ENCODE peak calls at places on chromosomes 2 and 18, in nine cellular contexts. V is GM13976; F is colonic mucosa; M is AG09309; J is dorsolateral prefrontal cortex; Z is CD4-positive, alpha-beta T cell; K is HepG2; E is H9; L is hepatocyte. X is an unnamed sample.

GRCh38 chr18:48659188-48660009 is 120.6 kb downstream of the CTIF start:
- DNase-seq in V (no peak), E (no peak), J (no peak), Z (peak), M (no peak), K (no peak), L (no peak), F (no peak), X (no peak)

GRCh38 chr2:141641462-141641861 is 489.4 kb downstream of the LRP1B start:
- DNase-seq in K (no peak), L (no peak), J (no peak), Z (no peak), V (no peak), E (no peak), M (no peak), F (no peak), X (no peak)

GRCh38 chr2:2243666-2244065 is 87.4 kb downstream of the MYT1L start:
- DNase-seq in M (no peak), Z (no peak), E (no peak), F (no peak), J (no peak), L (no peak), V (no peak), K (no peak), X (no peak)

GRCh38 chr18:25457196-25457595 is 105.2 kb upstream of the ZNF521 start:
- DNase-seq in K (no peak), F (no peak), Z (no peak), L (no peak), E (no peak), J (no peak), V (no peak), M (no peak), X (no peak)

GRCh38 chr18:35162995-35163394 is 77.8 kb upstream of the ZNF397 start:
- DNase-seq in F (no peak), L (no peak), E (no peak), M (no peak), V (no peak), Z (no peak), K (no peak), J (no peak), X (no peak)

GRCh38 chr18:55385770-55386169 is 202.2 kb downstream of the TCF4 start:
- DNase-seq in M (no peak), L (no peak), V (no peak), Z (no peak), K (no peak), E (no peak), J (peak), F (no peak), X (no peak)

GRCh38 chr2:159045545-159046454 is 77.4 kb downstream of the TANC1 start:
- DNase-seq in J (no peak), V (no peak), E (no peak), F (no peak), M (peak), Z (no peak), K (no peak), L (no peak), X (no peak)

GRCh38 chr2:72141032-72141645 is 6.5 kb downstream of the CYP26B1 start:
- DNase-seq in J (no peak), F (peak), K (no peak), V (no peak), L (no peak), Z (peak), E (no peak), M (no peak), X (peak)

GRCh38 chr2:226048625-226049024 is 649.1 kb downstream of the NYAP2 start:
- DNase-seq in J (no peak), K (peak), Z (no peak), M (peak), V (no peak), L (peak), E (no peak), F (no peak), X (no peak)

GRCh38 chr2:98277156-98277859 is 68.9 kb upstream of the CNGA3 start:
- DNase-seq in E (no peak), M (no peak), L (no peak), J (no peak), F (peak), Z (no peak), V (no peak), K (no peak), X (no peak)

GRCh38 chr2:144524190-144524957 is 4.5 kb upstream of the ZEB2 start:
- DNase-seq in L (peak), F (no peak), M (no peak), V (no peak), J (no peak), K (no peak), E (peak), Z (no peak), X (peak)

GRCh38 chr2:66084948-66085590 is 349.9 kb upstream of the MEIS1 start:
- DNase-seq in F (no peak), E (peak), M (no peak), L (no peak), K (no peak), J (no peak), V (no peak), Z (no peak), X (no peak)

GRCh38 chr2:16283071-16283850 is 342.9 kb downstream of the MYCN start:
- DNase-seq in M (no peak), L (no peak), V (no peak), E (no peak), K (no peak), J (no peak), Z (no peak), F (no peak), X (no peak)

GRCh38 chr18:73739098-73739497 is 408.5 kb downstream of the FBXO15 start:
- DNase-seq in L (no peak), F (no peak), E (no peak), J (no peak), K (no peak), Z (no peak), M (no peak), V (no peak), X (no peak)

GRCh38 chr2:134170269-134170668 is 83.6 kb upstream of the MGAT5 start:
- DNase-seq in K (no peak), F (no peak), V (no peak), L (no peak), J (no peak), Z (no peak), E (no peak), M (no peak), X (no peak)

GRCh38 chr2:158837645-158838044 is 42.5 kb downstream of the DAPL1 start:
- DNase-seq in K (no peak), L (no peak), J (no peak), E (no peak), M (no peak), V (no peak), F (no peak), Z (no peak), X (no peak)

GRCh38 chr2:217987391-217987790 is 15.4 kb downstream of the TNS1 start:
- DNase-seq in E (no peak), K (no peak), V (no peak), L (no peak), J (no peak), M (no peak), F (no peak), Z (no peak), X (no peak)

GRCh38 chr2:53740170-53740569 is 27.4 kb upstream of the CHAC2 start:
- DNase-seq in F (no peak), V (no peak), M (no peak), J (no peak), K (peak), E (no peak), L (peak), Z (no peak), X (no peak)

GRCh38 chr2:17479875-17480274 is 38.4 kb downstream of the RAD51AP2 start:
- DNase-seq in J (no peak), F (no peak), E (no peak), V (no peak), K (peak), Z (no peak), M (peak), L (peak), X (no peak)

GRCh38 chr2:64537991-64538390 is 13.9 kb downstream of the AFTPH start:
- DNase-seq in E (no peak), K (no peak), Z (no peak), F (no peak), M (no peak), J (no peak), V (no peak), L (no peak), X (no peak)

GRCh38 chr2:71694501-71695234 is 241.3 kb downstream of the DYSF start:
- DNase-seq in K (no peak), L (no peak), F (no peak), M (no peak), V (no peak), E (peak), Z (no peak), J (no peak), X (no peak)

GRCh38 chr2:150417278-150417677 is 70.2 kb downstream of the RND3 start:
- DNase-seq in M (no peak), Z (no peak), L (no peak), E (no peak), J (no peak), K (no peak), V (no peak), F (no peak), X (no peak)

GRCh38 chr2:55452879-55453278 is 33.2 kb upstream of the CCDC88A start:
- DNase-seq in K (no peak), Z (no peak), V (no peak), L (peak), F (no peak), M (no peak), J (no peak), E (no peak), X (no peak)

GRCh38 chr18:36352384-36352783 is 54.9 kb downstream of the FHOD3 start:
- DNase-seq in L (peak), V (no peak), E (no peak), M (peak), J (peak), F (no peak), K (no peak), Z (no peak), X (no peak)

GRCh38 chr18:24862225-24862893 is 401.9 kb downstream of the HRH4 start:
- DNase-seq in J (no peak), L (no peak), Z (no peak), M (no peak), E (peak), K (no peak), F (no peak), V (no peak), X (no peak)

GRCh38 chr2:40173276-40173675 is 278.6 kb downstream of the SLC8A1 start:
- DNase-seq in E (no peak), K (no peak), M (peak), V (no peak), Z (no peak), L (no peak), J (no peak), F (no peak), X (no peak)

GRCh38 chr2:27992787-27993747 is 102.5 kb downstream of the BABAM2 start:
- DNase-seq in Z (no peak), L (peak), V (no peak), F (no peak), K (peak), E (no peak), J (no peak), M (no peak), X (no peak)

GRCh38 chr2:43459455-43459854 is 136.4 kb downstream of the THADA start:
- DNase-seq in J (no peak), V (no peak), F (no peak), M (no peak), E (no peak), Z (no peak), K (peak), L (no peak), X (no peak)

GRCh38 chr2:55056024-55056521 is 5.8 kb upstream of the RTN4 start:
- DNase-seq in M (no peak), L (no peak), E (no peak), K (no peak), F (no peak), V (no peak), J (no peak), Z (no peak), X (no peak)

DNA sequence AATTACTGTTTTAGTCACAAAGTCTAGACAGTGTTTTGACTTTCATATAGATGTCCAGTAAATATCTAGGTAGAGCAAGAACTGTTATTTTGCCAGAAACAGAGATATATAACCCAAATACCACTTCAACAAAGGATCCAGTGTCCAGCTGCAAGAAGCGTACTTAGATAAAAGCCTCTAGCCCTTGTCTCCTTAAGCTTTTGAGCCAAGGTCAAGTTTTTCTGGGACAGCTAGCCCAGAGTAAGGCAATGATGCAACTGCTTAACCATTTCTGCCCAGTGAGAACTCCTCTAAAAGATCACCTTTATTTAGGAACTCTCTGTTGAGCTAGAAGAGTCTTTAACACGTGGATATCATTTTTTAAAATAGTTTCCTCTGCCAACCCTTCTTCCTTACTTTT is 1424.9 kb upstream of the NXPH2 start:
- DNase-seq in L (no peak), K (no peak), E (no peak), J (no peak), Z (no peak), V (no peak), M (no peak), F (no peak), X (no peak)
- TF ChIP-seq CTCF in L (no peak), K (no peak), E (no peak), J (no peak), Z (no peak), V (no peak), M (no peak), F (no peak), X (no peak)

GRCh38 chr2:238876232-238876630 is 28.3 kb downstream of the TWIST2 start:
- DNase-seq in M (no peak), F (no peak), K (no peak), E (no peak), Z (no peak), J (no peak), L (no peak), V (no peak), X (no peak)

GRCh38 chr2:238873841-238874240 is 26.0 kb downstream of the TWIST2 start:
- DNase-seq in Z (no peak), E (no peak), K (no peak), V (no peak), F (no peak), M (no peak), J (no peak), L (no peak), X (no peak)

GRCh38 chr2:238874330-238875050 is 26.6 kb downstream of the TWIST2 start:
- DNase-seq in J (no peak), L (no peak), M (no peak), Z (no peak), E (no peak), F (no peak), K (no peak), V (no peak), X (no peak)

GRCh38 chr2:238875531-238876231 is 27.8 kb downstream of the TWIST2 start:
- DNase-seq in E (no peak), J (no peak), M (no peak), V (no peak), Z (no peak), F (no peak), K (no peak), L (no peak), X (no peak)

GRCh38 chr2:238875161-238875530 is 27.3 kb downstream of the TWIST2 start:
- DNase-seq in E (peak), Z (no peak), V (no peak), J (no peak), M (no peak), K (no peak), L (no peak), F (no peak), X (no peak)
- TF ChIP-seq CTCF in E (peak), Z (no peak), V (no peak), J (no peak), M (peak), K (no peak), L (no peak), F (no peak), X (no peak)

DNA sequence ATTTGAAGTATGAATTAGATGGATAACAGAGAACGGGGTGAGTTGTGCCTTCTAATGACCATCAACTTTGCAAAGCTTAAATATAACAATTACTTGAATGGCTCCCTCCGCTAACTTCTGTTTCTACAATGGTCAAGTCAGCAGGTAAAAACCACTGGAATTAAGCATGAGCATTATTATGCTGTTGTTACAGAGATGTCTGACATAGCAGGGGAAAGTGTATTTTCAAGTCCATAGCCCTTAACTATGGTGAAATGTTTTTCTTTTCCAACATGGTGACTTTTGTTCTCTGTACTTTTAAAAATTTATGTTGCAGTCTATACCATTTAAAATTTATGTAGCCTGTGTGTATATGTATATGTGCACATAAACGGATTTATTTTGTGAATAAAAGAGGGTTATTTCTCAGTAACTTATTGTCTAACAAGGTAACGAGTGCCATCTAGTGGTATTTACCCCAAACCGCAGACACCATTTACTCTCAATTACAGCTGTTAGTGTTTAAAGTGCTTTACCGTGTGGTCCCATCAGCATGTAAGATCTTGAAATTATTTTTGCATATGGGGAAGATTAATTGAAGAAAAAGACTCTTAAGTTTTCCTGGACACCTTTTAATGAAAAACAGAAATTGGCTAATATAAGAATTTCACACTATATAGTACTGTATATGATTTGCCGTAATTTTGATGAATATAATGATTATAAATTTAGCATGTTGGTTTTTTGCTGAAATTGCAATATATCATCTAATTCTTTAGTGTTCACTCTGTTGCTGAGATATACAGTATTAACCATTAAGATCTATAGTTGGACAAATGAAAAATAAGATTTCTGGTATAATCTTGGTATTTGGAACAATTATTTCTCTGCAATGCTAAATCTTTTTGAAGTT is 78.2 kb downstream of the UBE2E3 start:
- DNase-seq in L (peak), V (peak), M (no peak), F (peak), E (peak), K (peak), Z (no peak), J (no peak), X (no peak)
- TF ChIP-seq CTCF in L (peak), V (peak), M (peak), F (peak), E (peak), K (peak), Z (peak), J (peak), X (peak)

DNA sequence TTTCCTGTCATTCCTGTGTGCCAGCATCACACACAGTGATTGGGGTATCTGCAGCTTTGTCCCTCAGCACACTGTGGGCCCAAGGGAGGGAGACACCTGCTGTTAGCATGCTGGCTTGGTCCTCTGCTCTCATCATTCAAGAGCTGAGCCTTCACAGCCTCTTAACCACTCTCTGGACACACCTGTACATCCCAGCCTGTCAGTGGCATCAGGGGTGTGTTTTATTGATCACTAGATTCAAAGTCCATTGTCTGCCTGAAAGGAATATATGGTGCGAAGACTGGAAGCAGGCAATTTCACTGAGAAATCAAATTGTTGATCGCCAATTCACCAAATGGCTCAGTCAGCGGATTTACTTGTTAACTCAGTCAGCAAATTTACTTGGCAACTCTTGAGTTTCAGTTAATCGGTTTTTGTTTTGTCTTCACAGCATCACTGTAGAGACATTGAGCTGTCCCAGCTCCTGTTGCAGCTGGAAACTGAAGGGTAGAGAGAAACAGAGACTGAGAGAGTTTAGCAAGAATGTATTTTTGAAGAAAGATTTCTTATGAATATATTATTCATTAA is 56.3 kb upstream of the TMEM200C start:
- DNase-seq in L (no peak), E (no peak), J (no peak), M (no peak), K (no peak), V (no peak), Z (no peak), F (no peak), X (no peak)
- TF ChIP-seq CTCF in L (no peak), E (no peak), J (no peak), M (no peak), K (peak), V (no peak), Z (no peak), F (no peak), X (no peak)

DNA sequence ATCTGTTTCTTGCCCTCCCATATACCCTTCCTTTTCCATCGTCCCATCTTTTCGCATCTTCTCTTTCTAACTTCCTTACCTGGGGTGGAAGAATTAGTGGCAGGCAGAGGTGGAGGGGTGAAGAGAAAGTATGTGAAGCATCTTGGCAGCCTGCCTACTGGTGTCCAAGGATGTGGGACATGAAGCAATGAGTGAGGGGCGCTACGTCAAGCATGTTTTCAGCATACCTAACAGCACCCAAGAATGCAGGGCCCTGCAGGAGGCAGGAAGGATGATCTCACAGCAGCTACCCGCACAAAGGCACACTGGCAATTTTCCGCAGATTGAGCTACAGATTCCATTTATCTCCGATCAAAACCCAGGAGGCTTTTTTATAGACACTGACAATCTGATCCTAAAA is 42.2 kb downstream of the METTL4 start:
- DNase-seq in K (peak), V (no peak), J (no peak), F (no peak), L (no peak), E (peak), M (no peak), Z (no peak), X (no peak)
- TF ChIP-seq CTCF in K (no peak), V (no peak), J (no peak), F (no peak), L (no peak), E (no peak), M (no peak), Z (no peak), X (no peak)

GRCh38 chr2:191245046-191245868 is at the start of gene MYO1B:
- DNase-seq in V (peak), L (peak), K (peak), F (peak), M (no peak), J (peak), Z (peak), E (peak), X (peak)
- TF ChIP-seq CTCF in V (peak), L (peak), K (peak), F (peak), M (peak), J (peak), Z (no peak), E (peak), X (peak)

DNA sequence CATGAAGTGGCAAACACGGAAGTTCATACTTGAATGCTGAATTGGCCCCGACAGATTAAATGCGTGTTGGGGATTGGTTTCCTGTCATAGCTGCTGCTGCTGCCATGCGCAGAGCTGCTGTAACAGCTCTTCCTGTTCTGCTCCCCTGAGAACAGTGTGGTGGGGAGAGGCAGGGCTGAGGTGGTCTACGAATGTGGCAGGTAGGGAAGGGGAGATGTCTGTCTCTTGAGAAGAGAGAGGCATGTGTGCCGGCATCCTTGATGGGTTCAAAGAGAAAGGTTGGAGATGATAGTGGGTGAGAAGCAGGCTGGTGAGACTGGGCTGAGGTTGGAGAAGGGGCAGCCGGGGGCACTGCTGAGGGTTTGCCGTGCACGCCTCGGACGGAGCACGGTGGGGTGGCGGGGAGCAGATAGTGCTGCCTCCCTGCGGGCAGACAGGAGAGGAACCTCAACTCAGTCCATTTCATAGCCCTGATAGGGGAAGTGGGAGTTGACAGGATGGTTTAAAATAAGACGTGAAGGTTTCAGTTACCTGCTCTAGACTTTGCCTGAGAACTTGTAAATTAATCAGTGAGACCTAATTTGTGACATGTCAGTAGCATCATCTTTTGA is 46.1 kb downstream of the TMEM185B start:
- DNase-seq in F (peak), L (no peak), J (no peak), V (peak), K (no peak), M (no peak), Z (peak), E (peak), X (no peak)
- TF ChIP-seq CTCF in F (no peak), L (no peak), J (no peak), V (peak), K (no peak), M (no peak), Z (peak), E (peak), X (no peak)